ENCODE peak calls at places on chromosomes 4 and X, in six cellular contexts. R is HepG2, T is K562, Q is WTC11, I is GM12878, F is H1. A is an unnamed sample.

GRCh38 chrX:42128020-42128419 is 204.7 kb upstream of the CASK start:
- DNase-seq in T (no peak), Q (no peak), F (no peak), R (no peak), I (no peak), A (no peak)

GRCh38 chr4:19195696-19196095 is 1056.0 kb upstream of the SLIT2 start:
- DNase-seq in I (no peak), Q (peak), T (no peak), F (peak), R (no peak), A (peak)

GRCh38 chr4:119946359-119946758 is 120.3 kb downstream of the MAD2L1 start:
- DNase-seq in R (no peak), T (no peak), Q (no peak), F (no peak), I (no peak), A (no peak)

GRCh38 chr4:38154681-38155588 is 194.7 kb downstream of the PTTG2 start:
- DNase-seq in Q (no peak), T (no peak), R (no peak), F (no peak), I (no peak), A (no peak)

GRCh38 chr4:156388826-156389225 is 435.2 kb upstream of the CTSO start:
- DNase-seq in I (no peak), Q (no peak), T (no peak), R (no peak), F (no peak), A (no peak)

GRCh38 chr4:88792821-88793220 is 95.2 kb upstream of the NAP1L5 start:
- DNase-seq in R (no peak), T (no peak), I (no peak), F (no peak), Q (no peak), A (peak)

GRCh38 chr4:182144621-182145359 is 98.4 kb upstream of the TENM3 start:
- DNase-seq in F (peak), Q (peak), T (no peak), R (no peak), I (no peak), A (peak)

GRCh38 chrX:103584606-103585005 is 709 bp upstream of the TCEAL4 start:
- DNase-seq in T (no peak), R (no peak), Q (no peak), I (no peak), F (no peak), A (peak)

GRCh38 chrX:49695276-49696180 is at the start of gene PAGE1:
- DNase-seq in F (no peak), R (no peak), T (peak), I (no peak), Q (no peak), A (no peak)

DNA sequence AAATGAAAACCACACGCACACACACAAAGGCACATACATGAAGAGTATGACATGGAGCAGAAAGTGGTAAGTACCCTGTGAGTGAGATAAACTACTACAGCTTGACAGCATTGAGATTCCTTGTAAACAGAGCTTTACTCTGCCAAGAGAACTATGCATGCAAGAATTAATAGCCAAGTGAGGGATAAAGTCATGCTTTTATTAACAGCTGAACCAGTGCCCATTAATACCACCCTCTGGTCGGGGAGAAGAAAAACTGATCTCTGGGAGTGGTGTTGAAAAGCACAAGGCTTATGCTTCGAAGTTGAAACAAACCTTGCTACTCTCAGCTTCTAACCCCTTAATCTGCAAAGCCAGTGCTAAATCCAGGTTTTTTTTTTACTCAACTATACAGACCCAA is 95.9 kb upstream of the C1QTNF7 start:
- DNase-seq in T (no peak), Q (no peak), R (no peak), F (no peak), I (no peak), A (no peak)
- TF ChIP-seq CREB1 in T (no peak), Q (no peak), R (no peak), F (no peak), I (no peak), A (no peak)

GRCh38 chrX:6941041-6941440 is 206.5 kb upstream of the STS start:
- DNase-seq in I (no peak), Q (no peak), T (no peak), R (no peak), F (no peak), A (no peak)
- TF ChIP-seq CREB1 in I (no peak), Q (no peak), T (no peak), R (no peak), F (no peak), A (no peak)

DNA sequence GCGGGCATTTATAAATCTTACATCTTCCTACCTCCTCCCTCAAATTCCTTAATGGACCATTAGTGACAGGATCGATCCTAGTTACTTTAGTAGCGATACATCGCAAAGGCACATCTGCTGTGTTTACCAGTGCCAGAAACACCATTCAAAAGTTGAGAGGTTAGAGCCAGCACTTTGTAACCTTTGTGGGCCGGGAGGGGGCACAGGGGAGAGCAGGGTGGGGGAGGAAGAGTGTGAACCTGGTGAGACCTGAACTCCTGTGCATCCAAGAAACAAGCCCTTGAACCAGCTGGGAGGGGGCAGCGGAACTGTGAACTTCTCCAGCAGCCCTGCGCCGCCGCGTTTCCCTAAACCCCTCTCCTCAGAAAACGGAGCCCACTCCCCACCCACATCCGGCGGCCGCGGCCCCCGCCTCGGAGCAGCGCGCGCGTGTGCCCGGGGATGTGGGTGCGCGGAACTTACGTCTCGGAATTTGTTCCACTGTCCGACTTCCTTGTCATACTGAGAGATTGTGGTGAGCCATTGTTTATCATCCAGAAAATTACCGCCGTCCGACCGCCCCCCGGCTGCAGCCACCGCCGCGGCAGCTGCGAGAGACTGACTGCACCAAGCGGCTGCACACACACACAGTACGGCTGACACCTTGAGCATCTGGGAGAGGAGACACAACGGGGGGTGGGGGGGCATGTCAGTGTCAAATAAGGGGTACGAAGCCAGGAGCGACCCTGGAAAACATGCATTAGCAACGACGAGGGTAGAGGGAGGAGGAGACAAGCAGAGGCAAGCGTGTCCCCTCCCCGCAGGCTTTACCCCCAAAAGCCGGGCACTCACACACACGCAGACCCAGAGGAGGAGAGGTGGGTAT is 539 bp downstream of the SPOCK3 start:
- DNase-seq in R (no peak), I (no peak), Q (peak), T (no peak), F (peak), A (peak)
- TF ChIP-seq CREB1 in R (no peak), I (no peak), Q (no peak), T (no peak), F (no peak), A (no peak)

GRCh38 chr4:173246719-173247118 is 78.1 kb downstream of the GALNT7 start:
- DNase-seq in F (no peak), T (no peak), R (no peak), Q (no peak), I (no peak), A (no peak)
- TF ChIP-seq CREB1 in F (no peak), T (no peak), R (no peak), Q (no peak), I (no peak), A (no peak)

A was measured in GM23338.